ENCODE peak calls at places on chromosome X, in five cellular contexts. C is AG04450, M is transverse colon, Z is osteocyte, L is neural progenitor cell. I is an unnamed sample.

GRCh38 chrX:40996886-40997530 is 88.2 kb upstream of the USP9X start:
- DNase-seq in L (peak), M (no peak), C (no peak), Z (no peak), I (no peak)

GRCh38 chrX:1222511-1223252 is 10.2 kb upstream of the CRLF2 start:
- DNase-seq in M (no peak), Z (no peak), L (no peak), C (no peak), I (no peak)

GRCh38 chrX:45295587-45295986 is 94.9 kb upstream of the DIPK2B start:
- DNase-seq in M (peak), Z (no peak), C (no peak), L (no peak), I (no peak)

GRCh38 chrX:37905436-37906147 is 58.2 kb upstream of the DYNLT3 start:
- DNase-seq in L (peak), C (no peak), Z (peak), M (no peak), I (peak)

GRCh38 chrX:55041514-55041913 is 10.7 kb upstream of the ALAS2 start:
- DNase-seq in L (no peak), M (no peak), Z (no peak), C (no peak), I (no peak)

GRCh38 chrX:33132569-33132968 is 78.8 kb downstream of the DMD start:
- DNase-seq in M (no peak), C (no peak), Z (no peak), L (no peak), I (no peak)

GRCh38 chrX:47158781-47159180 is 13.8 kb downstream of the RBM10 start:
- DNase-seq in C (no peak), M (no peak), L (no peak), Z (no peak), I (no peak)

GRCh38 chrX:155819966-155820491 is 61.1 kb upstream of the VAMP7 start:
- DNase-seq in Z (no peak), C (peak), M (peak), L (peak), I (no peak)

GRCh38 chrX:25597561-25597960 is 540.6 kb upstream of the MAGEB18 start:
- DNase-seq in L (no peak), Z (no peak), M (no peak), C (no peak), I (no peak)

GRCh38 chrX:14712096-14712495 is 160.8 kb downstream of the FANCB start:
- DNase-seq in Z (no peak), M (no peak), C (no peak), L (peak), I (no peak)

GRCh38 chrX:135170877-135171519 is at the start of gene CT55:
- DNase-seq in L (no peak), C (no peak), Z (no peak), M (no peak), I (no peak)

GRCh38 chrX:72714471-72714916 is 388 bp upstream of the PHKA1 start:
- DNase-seq in C (peak), L (peak), Z (no peak), M (peak), I (no peak)

GRCh38 chrX:6203462-6204215 is 25.0 kb downstream of the NLGN4X start:
- DNase-seq in M (no peak), L (no peak), Z (no peak), C (no peak), I (no peak)

GRCh38 chrX:119013146-119013545 is 38.7 kb downstream of the LONRF3 start:
- DNase-seq in L (no peak), C (no peak), Z (no peak), M (no peak), I (no peak)

GRCh38 chrX:49726966-49727365 is 31.2 kb upstream of the PAGE1 start:
- DNase-seq in M (no peak), Z (no peak), L (no peak), C (no peak), I (no peak)

GRCh38 chrX:40031861-40032422 is 65.8 kb downstream of the BCOR start:
- DNase-seq in Z (no peak), M (no peak), L (peak), C (no peak), I (no peak)

GRCh38 chrX:54794004-54794403 is 4.1 kb downstream of the ITIH6 start:
- DNase-seq in C (no peak), L (no peak), M (no peak), Z (no peak), I (no peak)

GRCh38 chrX:150451953-150452352 is 88.8 kb downstream of the MAMLD1 start:
- DNase-seq in Z (no peak), C (no peak), L (no peak), M (no peak), I (no peak)

GRCh38 chrX:17078031-17078730 is 131.7 kb downstream of the REPS2 start:
- DNase-seq in M (no peak), C (no peak), L (no peak), Z (no peak), I (no peak)

GRCh38 chrX:25043192-25043591 is 27.4 kb upstream of the ARX start:
- DNase-seq in Z (no peak), L (no peak), M (no peak), C (no peak), I (no peak)

GRCh38 chrX:84186603-84187358 is 1.2 kb downstream of the RPS6KA6 start:
- DNase-seq in L (no peak), Z (no peak), M (peak), C (no peak), I (no peak)
- TF ChIP-seq CTCF in L (no peak), Z (no peak), M (no peak), C (peak), I (no peak)

GRCh38 chrX:115364625-115365024 is 75.1 kb downstream of the LUZP4 start:
- DNase-seq in M (no peak), L (no peak), Z (no peak), C (no peak), I (no peak)

GRCh38 chrX:115367455-115367854 is 77.9 kb downstream of the LUZP4 start:
- DNase-seq in L (no peak), M (no peak), C (no peak), Z (no peak), I (no peak)

GRCh38 chrX:115360220-115360781 is 70.8 kb downstream of the LUZP4 start:
- DNase-seq in Z (no peak), M (no peak), L (no peak), C (no peak), I (no peak)

GRCh38 chrX:115366535-115366934 is 77.0 kb downstream of the LUZP4 start:
- DNase-seq in Z (no peak), L (no peak), C (no peak), M (no peak), I (no peak)

GRCh38 chrX:115362334-115363095 is 73.0 kb downstream of the LUZP4 start:
- DNase-seq in Z (no peak), C (no peak), L (no peak), M (no peak), I (no peak)
- TF ChIP-seq CTCF in Z (peak), C (peak), L (peak), M (no peak), I (peak)

GRCh38 chrX:70970482-70970999 is 39.6 kb upstream of the SLC7A3 start:
- DNase-seq in M (no peak), Z (no peak), L (peak), C (no peak), I (no peak)
- TF ChIP-seq CTCF in M (peak), Z (peak), L (peak), C (peak), I (peak)

DNA sequence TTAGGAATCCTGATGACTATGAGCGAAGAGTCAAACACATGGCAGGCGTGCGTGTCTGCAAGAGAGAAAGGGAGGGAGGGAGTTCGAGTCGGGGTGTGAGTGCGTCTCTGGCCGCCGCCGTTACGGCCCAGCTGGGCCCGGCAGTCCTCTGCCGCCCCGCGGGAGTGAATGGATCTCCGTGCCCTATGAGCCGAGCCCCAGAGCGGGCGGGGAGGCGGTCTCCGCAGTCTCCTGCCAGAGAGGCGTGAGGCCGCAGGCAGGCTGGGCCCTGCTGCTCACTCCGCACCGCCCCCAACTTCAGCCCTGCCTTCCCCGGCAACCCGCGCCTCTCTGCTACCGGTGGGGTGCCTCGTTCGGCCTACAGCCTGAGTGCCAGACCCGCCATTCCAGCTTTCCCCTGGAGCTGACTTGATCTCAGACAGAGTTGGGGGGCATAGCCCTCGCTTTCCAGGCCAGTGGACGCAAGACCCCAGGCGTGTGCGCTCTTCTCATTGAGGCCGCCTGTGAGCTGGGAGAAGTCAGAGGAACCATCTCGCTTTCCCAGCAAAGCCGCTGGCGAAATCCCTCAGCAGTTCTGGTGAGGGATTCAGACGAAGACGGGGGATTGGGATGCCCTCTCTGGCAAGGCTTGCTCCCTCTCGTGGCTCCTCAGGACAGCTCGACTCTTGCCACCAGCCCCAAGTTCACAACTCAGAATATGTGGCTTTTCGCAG is 1.4 kb downstream of the SLC16A2 start:
- DNase-seq in M (peak), C (peak), L (peak), Z (peak), I (peak)
- TF ChIP-seq CTCF in M (no peak), C (peak), L (peak), Z (peak), I (peak)

GRCh38 chrX:18887177-18887820 is 96.6 kb downstream of the PHKA2 start:
- DNase-seq in C (no peak), M (peak), Z (no peak), L (no peak), I (no peak)

GRCh38 chrX:18887821-18888205 is 96.1 kb downstream of the PHKA2 start:
- DNase-seq in Z (no peak), C (no peak), L (no peak), M (no peak), I (no peak)

GRCh38 chrX:18886005-18886343 is 97.9 kb downstream of the PHKA2 start:
- DNase-seq in C (no peak), M (no peak), Z (no peak), L (no peak), I (no peak)

GRCh38 chrX:18885317-18886004 is 98.5 kb downstream of the PHKA2 start:
- DNase-seq in L (no peak), M (no peak), Z (no peak), C (no peak), I (no peak)

GRCh38 chrX:18886344-18887161 is 97.4 kb downstream of the PHKA2 start:
- DNase-seq in L (peak), C (no peak), Z (no peak), M (peak), I (no peak)
- TF ChIP-seq CTCF in L (peak), C (peak), Z (peak), M (peak), I (peak)

GRCh38 chrX:81195712-81196111 is 6.0 kb downstream of the HMGN5 start:
- DNase-seq in M (peak), L (peak), Z (no peak), C (no peak), I (no peak)
- TF ChIP-seq CTCF in M (peak), L (peak), Z (peak), C (peak), I (peak)

GRCh38 chrX:115912372-115912897 is 258.1 kb upstream of the AGTR2 start:
- DNase-seq in M (peak), L (peak), Z (peak), C (no peak), I (no peak)
- TF ChIP-seq CTCF in M (no peak), L (peak), Z (peak), C (no peak), I (no peak)

GRCh38 chrX:48465336-48465933 is 4.6 kb downstream of the SLC38A5 start:
- DNase-seq in M (no peak), L (no peak), C (peak), Z (no peak), I (no peak)

GRCh38 chrX:48468247-48468671 is 1.8 kb downstream of the SLC38A5 start:
- DNase-seq in Z (no peak), L (peak), C (no peak), M (peak), I (no peak)

GRCh38 chrX:48467331-48467761 is 2.7 kb downstream of the SLC38A5 start:
- DNase-seq in L (no peak), Z (no peak), M (no peak), C (no peak), I (no peak)

GRCh38 chrX:48468693-48469691 is 1.1 kb downstream of the SLC38A5 start:
- DNase-seq in L (peak), M (peak), Z (no peak), C (no peak), I (no peak)

GRCh38 chrX:48466696-48467095 is 3.4 kb downstream of the SLC38A5 start:
- DNase-seq in C (no peak), L (no peak), Z (no peak), M (no peak), I (no peak)
- TF ChIP-seq CTCF in C (peak), L (peak), Z (no peak), M (no peak), I (peak)